ENCODE peak calls at places on chromosomes 3 and 15, in four cellular contexts. Y is neural progenitor cell, I is thoracic aorta, S is psoas muscle. D is an unnamed sample.

GRCh38 chr3:42632146-42632545 is 21.4 kb upstream of the ZBTB47 start:
- DNase-seq in Y (no peak), I (no peak), S (no peak), D (no peak)

GRCh38 chr3:105729662-105730061 is 139.2 kb downstream of the CBLB start:
- DNase-seq in Y (no peak), I (no peak), S (no peak), D (no peak)

GRCh38 chr3:60120245-60120644 is 1070.4 kb upstream of the CFAP20DC start:
- DNase-seq in Y (no peak), I (no peak), S (no peak), D (no peak)

GRCh38 chr3:86978111-86978528 is 12.8 kb downstream of the VGLL3 start:
- DNase-seq in Y (no peak), I (no peak), S (peak; percentile 72), D (peak; percentile 81)

GRCh38 chr3:188700497-188700896 is 471.3 kb upstream of the TPRG1 start:
- DNase-seq in Y (no peak), I (no peak), S (no peak), D (no peak)

GRCh38 chr15:28935316-28935715 is 49.5 kb downstream of the APBA2 start:
- DNase-seq in Y (no peak), I (no peak), S (no peak), D (peak; percentile 44)

GRCh38 chr3:158050461-158050860 is 55.8 kb downstream of the SHOX2 start:
- DNase-seq in Y (no peak), I (no peak), S (no peak), D (no peak)

GRCh38 chr3:114454592-114455251 is 160.9 kb downstream of the TIGIT start:
- DNase-seq in Y (peak; percentile 61), I (no peak), S (no peak), D (no peak)

GRCh38 chr15:33108518-33108917 is 86.0 kb downstream of the FMN1 start:
- DNase-seq in Y (no peak), I (no peak), S (no peak), D (no peak)

GRCh38 chr3:38648659-38649499 is 608 bp downstream of the SCN5A start:
- DNase-seq in Y (no peak), I (no peak), S (no peak), D (no peak)

DNA sequence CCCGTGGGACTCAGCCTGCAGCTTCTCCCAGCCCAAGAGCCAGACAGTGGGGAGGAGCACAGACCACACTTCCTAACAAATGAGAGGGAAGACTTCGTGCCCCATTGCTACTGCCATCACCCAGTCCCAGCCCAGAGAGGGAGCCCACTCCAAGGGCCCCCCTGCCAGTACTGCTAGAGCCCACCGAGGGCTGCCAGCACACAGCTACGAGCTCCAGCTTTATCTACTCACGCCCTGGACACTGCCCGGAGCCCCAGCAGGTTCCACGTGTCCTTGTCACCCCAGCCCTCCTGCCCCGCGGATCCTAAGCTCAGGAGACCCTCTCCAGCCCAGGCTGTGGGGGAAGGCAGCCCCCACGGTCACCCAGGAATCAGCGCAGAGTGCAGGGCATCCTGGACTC is 1.9 kb downstream of the GOLGA8A start:
- DNase-seq in Y (peak; percentile 3), I (no peak), S (no peak), D (no peak)
- TF ChIP-seq CTCF in Y (no peak), I (no peak), S (no peak), D (no peak)

GRCh38 chr3:185822957-185823279 is 1.9 kb downstream of the IGF2BP2 start:
- DNase-seq in Y (no peak), I (no peak), S (no peak), D (no peak)

GRCh38 chr3:185822221-185822956 is 2.5 kb downstream of the IGF2BP2 start:
- DNase-seq in Y (no peak), I (no peak), S (no peak), D (no peak)

GRCh38 chr3:185823280-185824044 is 1.4 kb downstream of the IGF2BP2 start:
- DNase-seq in Y (peak; percentile 73), I (no peak), S (peak; percentile 57), D (no peak)

GRCh38 chr3:185818267-185818875 is 6.5 kb downstream of the IGF2BP2 start:
- DNase-seq in Y (peak; percentile 5), I (no peak), S (no peak), D (no peak)

GRCh38 chr3:185820973-185821758 is 3.7 kb downstream of the IGF2BP2 start:
- DNase-seq in Y (peak; percentile 34), I (no peak), S (no peak), D (no peak)
- H3K4me3 ChIP-seq in Y (peak overlapping the region; percentile 94), I (no peak overlapping the region), S (peak overlapping the region; percentile 73), D (no peak overlapping the region)

DNA sequence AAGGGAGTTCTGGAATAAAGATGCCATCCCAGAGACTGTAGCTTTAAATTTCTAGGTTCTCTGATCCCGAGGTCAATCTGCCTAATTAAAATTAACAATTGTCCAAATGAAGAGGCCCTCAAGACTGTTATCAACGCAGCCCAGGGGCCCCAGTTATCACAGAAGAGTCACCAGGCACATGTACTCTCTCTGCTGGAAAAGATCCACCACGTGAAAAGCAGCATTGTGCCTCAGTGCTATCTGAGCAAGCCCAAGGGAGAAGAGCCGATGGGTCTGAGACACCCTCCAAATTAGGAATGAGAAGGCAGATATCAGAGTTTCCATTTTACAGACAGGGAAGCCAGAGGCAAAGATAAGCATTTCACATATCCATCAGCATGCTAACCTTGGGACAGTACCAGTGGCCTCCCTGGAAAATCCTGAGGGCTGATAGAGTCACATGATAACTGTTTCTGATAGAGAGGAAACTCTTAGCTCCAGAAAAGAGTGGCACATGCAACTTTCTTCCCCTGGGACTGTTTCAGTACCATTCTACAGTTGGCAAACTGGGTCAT is 55.5 kb downstream of the ITGB5 start:
- DNase-seq in Y (no peak), I (no peak), S (no peak), D (no peak)
- H3K4me1 ChIP-seq in Y (peaks cover 34% of the 10 kb centered on the region), I (peaks cover 75% of the 10 kb centered on the region), S (peaks cover 31% of the 10 kb centered on the region), D (peaks cover 84% of the 10 kb centered on the region)

DNA sequence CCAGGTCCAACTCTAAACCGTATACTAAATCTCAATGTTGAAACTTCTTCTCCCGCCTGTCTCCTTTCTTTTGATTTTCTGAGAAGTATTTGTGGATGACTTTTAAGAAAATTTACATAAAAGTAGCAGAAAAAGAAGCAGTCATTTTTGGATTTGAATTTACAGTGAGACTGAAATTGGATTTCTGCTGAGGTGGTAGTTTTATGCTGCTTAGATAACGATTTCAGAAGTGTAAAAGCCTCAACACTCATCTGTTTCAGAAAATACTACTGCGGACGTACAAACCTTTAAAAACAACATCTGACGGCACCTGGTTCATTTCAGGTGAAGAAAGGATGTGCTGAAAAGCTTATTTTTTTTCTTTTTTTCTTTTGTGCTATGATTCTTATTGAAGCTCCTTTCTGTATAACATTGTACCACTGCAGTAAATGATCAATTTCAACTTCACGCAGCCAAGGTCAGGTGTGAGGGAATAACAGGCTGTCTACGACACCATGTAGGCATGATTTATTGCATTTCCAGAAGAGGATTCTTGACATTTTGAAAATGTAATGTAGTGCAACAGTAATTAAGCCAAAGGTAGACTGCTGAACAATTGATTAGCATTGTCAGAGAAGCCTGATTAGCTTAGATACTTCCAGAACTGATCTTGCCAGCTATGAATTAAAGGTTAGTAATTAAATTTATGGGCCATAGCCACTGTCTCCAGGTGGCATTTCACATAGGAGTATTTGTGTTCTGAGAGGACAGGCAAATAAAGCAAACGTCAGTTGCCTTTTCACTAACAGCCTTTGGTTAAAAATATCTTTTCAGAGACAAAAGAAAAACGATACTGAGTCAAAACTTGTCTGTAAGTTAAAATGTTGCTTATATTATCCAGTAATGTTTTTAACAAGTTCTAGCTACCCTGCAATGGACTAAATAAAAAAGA is 134.6 kb upstream of the KBTBD8 start:
- DNase-seq in Y (no peak), I (no peak), S (no peak), D (no peak)
- TF ChIP-seq CTCF in Y (no peak), I (no peak), S (no peak), D (no peak)

DNA sequence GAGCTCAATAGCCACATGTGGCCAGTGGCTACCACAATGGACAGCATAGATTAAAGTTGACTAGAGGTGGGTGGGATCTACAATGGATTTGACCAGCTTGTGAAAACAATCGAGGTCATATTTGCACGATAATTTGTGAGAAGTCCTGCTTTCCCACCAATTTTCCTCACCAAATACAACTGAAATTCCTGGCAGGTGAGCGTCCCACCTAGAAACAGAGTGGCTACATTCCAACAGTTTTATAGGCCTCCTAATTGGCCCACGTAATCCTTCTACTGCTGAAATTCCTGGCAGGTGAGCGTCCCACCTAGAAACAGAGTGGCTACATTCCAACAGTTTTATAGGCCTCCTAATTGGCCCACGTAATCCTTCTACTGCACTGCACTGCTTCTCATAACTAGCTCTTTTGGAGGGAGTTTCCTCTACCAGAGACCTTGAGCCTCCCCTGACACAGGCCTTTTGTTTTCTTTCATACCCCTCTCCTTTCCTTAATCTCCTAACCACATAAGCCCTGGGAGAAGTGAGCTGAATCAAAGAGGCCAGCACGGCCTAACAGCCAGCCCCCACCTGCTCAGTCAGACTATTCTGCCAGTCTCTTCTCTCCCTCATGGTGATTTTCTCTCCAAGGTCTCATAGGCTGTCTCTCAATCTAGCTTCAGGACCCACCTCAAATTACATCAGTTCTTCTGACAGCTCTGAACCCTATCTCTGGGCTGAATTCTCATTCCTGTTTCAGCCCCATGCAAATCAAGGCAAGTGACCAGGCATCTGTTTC is 80.2 kb downstream of the BFSP2 start:
- DNase-seq in Y (peak; percentile 82), I (no peak), S (no peak), D (no peak)
- H3K4me3 ChIP-seq in Y (no peak overlapping the region), I (no peak overlapping the region), S (no peak overlapping the region), D (no peak overlapping the region)

DNA sequence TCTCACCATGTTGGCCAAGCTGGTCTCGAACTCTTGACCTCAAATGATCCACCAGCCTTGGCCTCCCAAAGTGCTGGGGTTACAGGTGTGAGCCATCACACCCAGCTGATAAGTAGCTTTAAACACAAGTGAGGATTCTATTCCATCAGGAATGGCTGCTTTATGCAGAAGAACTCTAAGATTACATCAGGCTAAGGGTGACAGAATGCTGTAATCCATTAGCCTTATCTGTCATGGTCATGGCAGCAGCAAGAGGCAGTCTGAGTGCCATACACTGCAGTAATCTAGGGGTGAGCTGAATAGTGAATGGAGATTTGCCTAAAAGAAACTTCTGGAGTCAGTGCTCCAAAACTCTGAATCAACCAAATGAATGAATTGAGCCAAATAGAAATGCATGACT is 39.5 kb downstream of the LIPC start:
- DNase-seq in Y (no peak), I (no peak), S (no peak), D (no peak)
- H3K4me1 ChIP-seq in Y (peaks cover 35% of the 10 kb centered on the region), I (peaks cover 2% of the 10 kb centered on the region), S (no peaks in the 10 kb centered on the region), D (peaks cover 34% of the 10 kb centered on the region)

D was measured in suprapubic skin.